ENCODE peak calls at places on chromosomes 3 and 15, in six cellular contexts. F is GM12878, M is endothelial cell of umbilical vein, N is A549, Y is K562, O is HepG2. G is an unnamed sample.

GRCh38 chr3:141227752-141228151 is 3.9 kb upstream of the PXYLP1 start:
- DNase-seq in F (no peak), O (no peak), N (no peak), Y (no peak), M (no peak), G (no peak)

GRCh38 chr15:101676965-101677364 is 24.8 kb upstream of the TM2D3 start:
- DNase-seq in Y (no peak), N (no peak), O (no peak), F (no peak), M (no peak), G (no peak)

GRCh38 chr3:54957711-54958110 is 29.9 kb upstream of the LRTM1 start:
- DNase-seq in Y (no peak), F (no peak), N (no peak), M (no peak), O (no peak), G (no peak)

GRCh38 chr15:69390575-69390974 is 23.6 kb upstream of the KIF23 start:
- DNase-seq in O (no peak), N (no peak), M (no peak), F (no peak), Y (no peak), G (no peak)

GRCh38 chr3:27535809-27536392 is 51.7 kb upstream of the SLC4A7 start:
- DNase-seq in O (no peak), Y (no peak), M (no peak), N (no peak), F (no peak), G (no peak)

GRCh38 chr3:123444744-123445143 is 4.1 kb downstream of the ADCY5 start:
- DNase-seq in F (no peak), Y (no peak), O (no peak), N (no peak), M (no peak), G (no peak)

GRCh38 chr3:42503957-42504333 is 1.5 kb downstream of the VIPR1 start:
- DNase-seq in N (no peak), M (no peak), O (no peak), Y (no peak), F (no peak), G (no peak)

GRCh38 chr3:177354461-177354860 is 157.2 kb upstream of the TBL1XR1 start:
- DNase-seq in Y (no peak), O (no peak), M (no peak), F (no peak), N (no peak), G (no peak)

GRCh38 chr15:44722011-44722410 is 10.7 kb downstream of the B2M start:
- DNase-seq in M (no peak), F (peak), Y (no peak), O (no peak), N (no peak), G (no peak)

GRCh38 chr3:13890377-13891016 is 10.6 kb upstream of the WNT7A start:
- DNase-seq in O (no peak), N (no peak), M (no peak), F (no peak), Y (peak), G (no peak)
- TF ChIP-seq MAX in O (no peak), N (no peak), M (no peak), F (no peak), Y (no peak), G (no peak)

DNA sequence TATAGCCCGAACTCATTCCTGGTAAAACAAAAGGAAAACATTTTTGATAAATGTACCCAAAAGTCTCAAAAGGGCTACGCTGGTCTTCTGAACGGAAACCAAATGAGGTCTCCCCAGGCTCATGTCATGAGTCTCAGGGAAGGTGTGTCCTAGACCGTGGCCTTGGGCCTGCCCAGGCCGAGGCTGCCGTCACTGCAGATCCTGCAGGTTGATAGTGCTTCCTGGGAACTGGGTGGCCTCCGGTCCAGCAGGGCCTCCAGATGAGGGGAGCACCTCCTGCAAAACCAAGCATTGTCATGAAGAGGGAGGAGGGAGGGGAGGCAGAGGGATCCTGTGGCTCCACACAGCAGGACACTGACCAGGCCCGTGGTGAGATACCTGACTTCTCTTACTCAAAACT is 37.5 kb downstream of the ZXDC start:
- DNase-seq in Y (no peak), M (no peak), F (no peak), O (no peak), N (no peak), G (no peak)
- TF ChIP-seq MYC in Y (no peak), M (no peak), F (no peak), O (no peak), N (no peak), G (no peak)

GRCh38 chr3:146532406-146532805 is 12.0 kb downstream of the PLSCR1 start:
- DNase-seq in M (no peak), O (no peak), Y (no peak), F (no peak), N (no peak), G (no peak)

GRCh38 chr3:146528954-146529353 is 15.5 kb downstream of the PLSCR1 start:
- DNase-seq in N (no peak), M (peak), Y (no peak), F (no peak), O (no peak), G (no peak)

GRCh38 chr3:146524961-146525360 is 19.4 kb downstream of the PLSCR1 start:
- DNase-seq in O (no peak), Y (no peak), F (no peak), N (no peak), M (no peak), G (no peak)

GRCh38 chr3:146530609-146531008 is 13.8 kb downstream of the PLSCR1 start:
- DNase-seq in Y (no peak), M (no peak), N (no peak), F (no peak), O (no peak), G (no peak)
- H3K4me3 ChIP-seq in Y (no peak), M (no peak), N (no peak), F (no peak), O (no peak), G (no peak)

DNA sequence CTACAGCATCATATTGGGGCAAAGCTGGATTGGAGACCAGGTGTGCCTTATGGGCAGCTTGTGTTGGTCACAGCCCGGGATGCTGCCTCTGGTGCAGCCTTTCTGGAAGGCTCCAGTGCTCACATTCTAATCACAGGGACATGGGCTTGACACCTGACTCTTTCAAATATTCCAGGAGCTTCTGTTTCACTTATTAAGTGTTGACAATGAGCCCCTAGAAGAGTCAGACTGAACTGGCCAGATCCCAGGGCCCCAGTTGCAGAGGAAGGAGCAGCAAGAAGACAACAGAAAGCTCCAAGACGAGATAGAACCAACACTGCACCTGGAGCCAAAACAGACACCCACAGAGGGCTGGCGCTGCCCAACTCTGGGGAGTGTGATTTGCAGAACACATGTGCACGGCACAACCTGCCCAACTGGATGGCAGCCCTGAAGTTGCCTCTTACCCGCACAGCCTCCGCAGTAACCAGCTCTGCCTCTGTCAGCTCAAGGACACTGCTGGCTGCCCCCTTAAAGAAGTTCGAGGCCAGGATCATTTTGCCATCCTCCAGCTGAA is 30.3 kb downstream of the ALDH1L1 start:
- DNase-seq in O (no peak), N (no peak), M (no peak), Y (no peak), F (no peak), G (no peak)
- TF ChIP-seq MAX in O (no peak), N (no peak), M (no peak), Y (no peak), F (no peak), G (no peak)

DNA sequence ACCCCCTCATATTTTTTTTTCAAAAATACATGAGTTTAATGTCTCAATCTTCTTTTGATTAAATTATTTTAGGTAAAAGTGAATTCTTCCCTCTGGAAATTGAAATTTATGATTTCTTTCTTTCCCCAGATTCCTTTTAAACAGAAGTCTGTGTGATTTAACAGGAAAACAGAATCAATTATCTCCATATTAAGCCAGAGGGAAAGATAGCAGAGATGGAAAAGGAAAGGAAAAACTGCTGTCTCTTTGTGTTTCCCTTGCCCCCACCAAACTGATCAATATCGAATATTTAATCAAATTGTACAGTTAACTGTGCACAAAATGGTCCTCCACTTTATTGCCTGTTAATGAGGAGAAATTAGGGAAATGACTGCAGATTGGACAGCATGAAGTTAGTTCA is 203.5 kb upstream of the NECTIN3 start:
- DNase-seq in N (no peak), Y (no peak), F (no peak), M (no peak), O (no peak), G (no peak)
- TF ChIP-seq MYC in N (no peak), Y (no peak), F (no peak), M (no peak), O (no peak), G (no peak)

GRCh38 chr3:16494906-16495580 is 18.5 kb downstream of the RFTN1 start:
- DNase-seq in Y (no peak), F (no peak), M (peak), N (no peak), O (no peak), G (no peak)
- H3K4me3 ChIP-seq in Y (no peak), F (no peak), M (no peak), N (no peak), O (no peak), G (no peak)

GRCh38 chr3:138781012-138781470 is 53.7 kb downstream of the PIK3CB start:
- DNase-seq in M (no peak), F (no peak), Y (no peak), N (no peak), O (no peak), G (no peak)
- TF ChIP-seq MAX in M (no peak), F (no peak), Y (no peak), N (no peak), O (no peak), G (no peak)